ENCODE peak calls at places on chromosome 17, in five cellular contexts. W is A549, V is K562, P is SK-N-SH, S is GM12878. R is an unnamed sample.

GRCh38 chr17:28370035-28370743 is at the start of gene VTN:
- DNase-seq in W (peak; percentile 90), V (peak; percentile 81), P (peak; percentile 78), S (no peak), R (peak; percentile 45)

GRCh38 chr17:59839646-59840328 is 53.0 kb downstream of the TUBD1 start:
- DNase-seq in W (peak; percentile 77), V (peak; percentile 38), P (no peak), S (no peak), R (no peak)

GRCh38 chr17:42276359-42276608 is at the start of gene STAT5B:
- DNase-seq in W (peak; percentile 58), V (peak; percentile 84), P (peak; percentile 96), S (no peak), R (peak; percentile 55)

GRCh38 chr17:80833952-80834895 is 157.4 kb upstream of the CHMP6 start:
- DNase-seq in W (no peak), V (no peak), P (peak; percentile 64), S (no peak), R (peak; percentile 73)

GRCh38 chr17:75881678-75882454 is 3.5 kb upstream of the TRIM47 start:
- DNase-seq in W (no peak), V (no peak), P (peak; percentile 25), S (no peak), R (no peak)

GRCh38 chr17:57502696-57503307 is 242.3 kb downstream of the CCDC182 start:
- DNase-seq in W (no peak), V (no peak), P (peak; percentile 53), S (no peak), R (no peak)

GRCh38 chr17:81831563-81831956 is 1.5 kb downstream of the MCRIP1 start:
- DNase-seq in W (no peak), V (peak; percentile 32), P (no peak), S (no peak), R (no peak)

GRCh38 chr17:1029196-1029911 is 32.4 kb downstream of the TIMM22 start:
- DNase-seq in W (no peak), V (no peak), P (no peak), S (no peak), R (peak; percentile 73)

GRCh38 chr17:72467841-72468653 is 347.2 kb downstream of the SOX9 start:
- DNase-seq in W (no peak), V (no peak), P (no peak), S (no peak), R (no peak)

GRCh38 chr17:27269201-27269600 is 24.7 kb upstream of the WSB1 start:
- DNase-seq in W (no peak), V (no peak), P (no peak), S (no peak), R (no peak)

GRCh38 chr17:6981426-6981825 is 14.4 kb upstream of the ALOX12 start:
- DNase-seq in W (no peak), V (no peak), P (no peak), S (no peak), R (no peak)

GRCh38 chr17:51425793-51426192 is 165.4 kb downstream of the UTP18 start:
- DNase-seq in W (no peak), V (no peak), P (no peak), S (no peak), R (no peak)

GRCh38 chr17:79201536-79202227 is 127.1 kb downstream of the ENGASE start:
- DNase-seq in W (peak; percentile 22), V (no peak), P (no peak), S (no peak), R (no peak)

GRCh38 chr17:72376486-72377345 is 255.9 kb downstream of the SOX9 start:
- DNase-seq in W (no peak), V (no peak), P (peak; percentile 86), S (no peak), R (peak; percentile 48)

GRCh38 chr17:81726004-81726403 is 13.9 kb downstream of the SLC25A10 start:
- DNase-seq in W (no peak), V (no peak), P (no peak), S (no peak), R (no peak)

GRCh38 chr17:74380086-74380958 is 13.0 kb downstream of the GPR142 start:
- DNase-seq in W (peak; percentile 44), V (no peak), P (no peak), S (no peak), R (no peak)

GRCh38 chr17:1362964-1363363 is 37.1 kb downstream of the YWHAE start:
- DNase-seq in W (no peak), V (no peak), P (no peak), S (no peak), R (no peak)

GRCh38 chr17:56934280-56934679 is 20.4 kb upstream of the TRIM25 start:
- DNase-seq in W (no peak), V (no peak), P (no peak), S (no peak), R (no peak)

GRCh38 chr17:31371511-31372097 is 19.9 kb upstream of the RAB11FIP4 start:
- DNase-seq in W (no peak), V (peak; percentile 27), P (no peak), S (no peak), R (peak; percentile 73)

GRCh38 chr17:81553616-81554181 is 1.5 kb upstream of the FAAP100 start:
- DNase-seq in W (peak; percentile 71), V (peak; percentile 52), P (peak; percentile 83), S (peak; percentile 9), R (peak; percentile 99)

GRCh38 chr17:38747385-38748328 is 479 bp downstream of the PCGF2 start:
- DNase-seq in W (peak; percentile 42), V (peak; percentile 61), P (peak; percentile 80), S (no peak), R (no peak)

GRCh38 chr17:12546983-12547382 is 118.7 kb upstream of the MYOCD start:
- DNase-seq in W (no peak), V (no peak), P (no peak), S (no peak), R (no peak)

DNA sequence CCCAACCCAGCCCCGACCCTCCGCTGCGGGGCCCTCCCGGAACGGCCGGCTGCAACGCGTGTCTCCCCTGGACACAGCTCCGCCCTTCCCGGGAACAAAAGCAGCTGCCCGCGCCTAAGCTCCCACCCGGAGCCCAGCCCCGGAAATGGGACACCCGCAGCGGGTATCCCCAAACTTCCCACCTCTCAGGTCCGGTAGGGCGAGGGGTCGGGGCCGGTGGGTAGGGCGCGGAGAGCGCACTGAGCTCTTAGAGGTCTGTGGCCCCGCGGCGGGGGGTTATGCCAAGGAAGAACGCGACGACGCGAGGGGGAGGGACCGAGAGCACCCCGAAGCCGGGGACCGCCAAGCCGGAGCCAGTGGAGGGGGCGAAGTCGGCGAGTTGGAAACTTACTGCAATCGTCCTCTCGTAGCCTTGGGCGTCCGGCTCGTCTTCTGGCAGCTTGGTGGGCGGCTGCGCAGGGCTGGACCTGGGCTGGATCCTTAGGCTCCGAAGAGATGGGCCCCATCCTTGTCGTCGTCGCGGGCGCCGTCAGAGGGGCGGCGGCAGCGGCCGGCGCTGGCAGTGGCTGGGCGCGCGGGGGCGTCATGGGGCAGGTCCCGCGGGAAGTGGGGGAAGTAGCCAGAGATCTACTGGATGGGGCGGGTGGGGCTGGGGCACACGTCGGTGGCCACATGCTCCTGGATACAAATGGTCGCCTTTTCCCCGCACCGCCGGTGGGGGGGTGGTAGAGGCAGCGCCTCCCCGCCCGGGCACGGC is 6.9 kb downstream of the USP6 start:
- DNase-seq in W (no peak), V (no peak), P (peak; percentile 67), S (no peak), R (no peak)
- TF ChIP-seq RCOR1 in W (no peak), V (no peak), P (no peak), S (no peak), R (no peak)

DNA sequence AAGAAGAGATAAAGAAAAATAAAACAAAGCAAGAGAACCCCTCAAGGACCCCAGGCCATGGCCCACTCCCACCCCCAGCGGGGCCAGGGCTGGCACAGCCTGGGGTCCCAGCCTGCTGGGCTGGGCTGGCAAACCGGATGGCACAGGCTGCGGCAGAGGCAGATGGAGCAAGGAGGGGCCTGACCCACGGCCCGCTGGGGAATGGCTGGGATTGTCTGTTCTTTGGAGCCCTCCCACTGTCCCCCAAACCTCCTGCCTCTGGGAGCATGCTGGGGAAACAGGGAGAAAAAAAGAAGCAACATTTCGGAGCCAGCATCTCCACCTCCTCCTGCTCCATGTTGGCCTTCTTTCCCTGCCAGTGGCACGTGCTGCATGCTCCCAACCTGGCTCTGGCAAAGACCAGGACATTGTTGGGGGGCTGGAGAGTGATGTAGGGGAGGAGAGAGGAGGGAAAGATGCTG is 37.1 kb upstream of the LHX1 start:
- DNase-seq in W (no peak), V (no peak), P (no peak), S (no peak), R (no peak)
- TF ChIP-seq RCOR1 in W (no peak), V (no peak), P (no peak), S (no peak), R (no peak)

DNA sequence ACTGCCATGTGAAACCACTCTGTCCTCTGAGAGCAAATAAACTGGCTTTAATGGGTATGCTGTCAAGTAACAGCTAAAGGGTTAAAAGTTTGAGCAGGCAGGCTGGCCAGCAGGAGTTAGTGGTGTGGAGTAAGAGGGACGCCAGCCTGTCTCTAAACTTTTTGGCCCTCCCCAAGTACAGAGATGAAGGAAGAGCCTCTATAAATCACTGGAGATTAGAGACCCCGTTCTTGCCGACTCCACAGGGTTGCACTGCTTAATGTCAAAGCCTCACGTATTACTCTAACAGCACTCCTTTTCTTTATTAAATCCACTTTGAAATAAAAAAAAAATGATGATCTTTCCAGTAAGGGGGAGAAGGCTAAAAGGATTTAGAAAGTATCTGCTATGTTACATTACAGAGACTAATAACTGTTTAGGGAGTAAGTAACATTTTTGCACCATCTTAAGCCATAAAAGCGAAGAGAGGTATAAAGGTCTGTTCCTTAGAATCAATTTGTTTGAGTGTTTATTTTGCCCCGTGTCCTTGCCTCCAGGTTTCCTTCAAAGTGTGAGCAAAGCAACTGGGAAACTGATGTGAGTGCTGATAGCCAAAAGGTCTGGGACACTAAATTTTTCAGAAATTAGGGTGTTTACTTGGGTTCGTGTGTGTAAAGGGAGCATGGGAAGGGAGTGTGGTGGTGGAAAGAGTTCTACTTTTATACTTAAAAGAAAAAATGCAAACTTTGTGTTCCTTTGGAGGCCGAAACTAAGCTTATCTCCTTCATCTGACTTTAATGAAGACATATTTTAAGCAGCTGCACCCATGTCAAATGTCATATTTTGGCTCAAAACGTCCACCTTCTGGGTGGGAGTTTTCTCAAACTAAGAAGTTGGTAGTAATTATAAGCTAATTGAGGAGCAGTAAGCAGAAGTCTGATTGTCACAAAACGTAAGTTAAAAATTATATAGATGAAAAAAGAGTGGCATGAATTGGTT is 109.9 kb upstream of the TBX2 start:
- DNase-seq in W (no peak), V (no peak), P (peak; percentile 43), S (no peak), R (no peak)
- TF ChIP-seq RCOR1 in W (no peak), V (no peak), P (no peak), S (no peak), R (no peak)

DNA sequence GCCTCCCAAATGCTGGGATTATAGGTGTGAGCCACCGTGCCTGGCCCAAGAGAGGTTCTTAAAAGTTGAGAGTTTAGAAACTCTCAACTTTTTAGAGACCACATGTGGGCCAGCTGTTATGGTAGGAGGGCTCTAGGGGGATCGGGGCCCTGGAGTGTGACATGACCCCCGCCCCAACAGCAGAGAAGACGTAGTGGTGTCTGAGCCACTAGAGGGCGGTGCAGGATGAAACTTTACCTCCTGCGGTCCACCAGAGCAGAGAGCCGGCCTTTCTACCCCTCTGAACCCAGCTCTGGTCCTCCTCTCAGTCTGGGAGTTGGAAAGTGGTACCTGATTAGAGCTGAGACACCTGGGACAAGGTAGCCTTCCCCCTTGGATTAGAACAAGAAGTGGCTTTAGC is 7.4 kb downstream of the CDK5RAP3 start:
- DNase-seq in W (peak; percentile 63), V (peak; percentile 76), P (peak; percentile 95), S (no peak), R (peak; percentile 54)
- TF ChIP-seq RCOR1 in W (no peak), V (no peak), P (peak; percentile 49), S (no peak), R (no peak)

R was measured in IMR-90.